ENCODE peak calls at places on chromosomes 12 and 14, in nine cellular contexts. T is ovary; P is ACHN; A is Right ventricle myocardium superior; Q is GM23248; U is activated T-cell treated with anti-CD3 and anti-CD28 coated beads, Interleukin-2, amount 50 U/mL, for 24 hours; D is anterior cingulate cortex; V is LoVo; B is GM20000. W is an unnamed sample.

GRCh38 chr14:47541652-47542051 is 133.8 kb downstream of the MDGA2 start:
- DNase-seq in T (no peak), P (no peak), A (no peak), Q (no peak), U (no peak), D (no peak), V (no peak), B (no peak), W (no peak)

GRCh38 chr12:30818562-30818961 is 63.8 kb upstream of the CAPRIN2 start:
- DNase-seq in T (no peak), P (no peak), A (no peak), Q (no peak), U (no peak), D (no peak), V (no peak), B (no peak), W (no peak)

GRCh38 chr12:99390707-99391106 is 256.8 kb upstream of the GARIN6 start:
- DNase-seq in T (no peak), P (peak; percentile 56), A (no peak), Q (peak; percentile 42), U (no peak), D (no peak), V (no peak), B (peak; percentile 14), W (no peak)

GRCh38 chr12:27814851-27815591 is 35.0 kb upstream of the MANSC4 start:
- DNase-seq in T (no peak), P (no peak), A (no peak), Q (peak; percentile 17), U (no peak), D (no peak), V (peak; percentile 72), B (no peak), W (no peak)

GRCh38 chr12:119869720-119870119 is 7.4 kb downstream of the CIT start:
- DNase-seq in T (no peak), P (peak; percentile 43), A (no peak), Q (peak; percentile 97), U (no peak), D (no peak), V (peak; percentile 47), B (no peak), W (no peak)

GRCh38 chr12:54173066-54173726 is 15.6 kb downstream of the SMUG1 start:
- DNase-seq in T (peak; percentile 38), P (peak; percentile 54), A (peak; percentile 60), Q (peak; percentile 76), U (peak; percentile 55), D (no peak), V (peak; percentile 65), B (peak; percentile 63), W (peak; percentile 68)

GRCh38 chr12:116276433-116277216 is 868 bp downstream of the MED13L start:
- DNase-seq in T (peak; percentile 70), P (peak; percentile 79), A (peak; percentile 79), Q (peak; percentile 93), U (peak; percentile 74), D (peak; percentile 68), V (peak; percentile 64), B (peak; percentile 71), W (peak; percentile 62)

GRCh38 chr14:92568621-92569479 is 55.3 kb downstream of the RIN3 start:
- DNase-seq in T (no peak), P (no peak), A (peak; percentile 65), Q (no peak), U (no peak), D (no peak), V (no peak), B (peak; percentile 64), W (no peak)

GRCh38 chr12:132545955-132546354 is 56.0 kb downstream of the FBRSL1 start:
- DNase-seq in T (no peak), P (no peak), A (no peak), Q (no peak), U (no peak), D (no peak), V (no peak), B (no peak), W (no peak)

GRCh38 chr14:55546212-55546874 is 33.7 kb upstream of the KTN1 start:
- DNase-seq in T (no peak), P (no peak), A (no peak), Q (no peak), U (no peak), D (no peak), V (no peak), B (no peak), W (no peak)

GRCh38 chr12:11228268-11228879 is 41.1 kb downstream of the PRB3 start:
- DNase-seq in T (no peak), P (peak; percentile 64), A (no peak), Q (peak; percentile 65), U (no peak), D (no peak), V (peak; percentile 47), B (peak; percentile 42), W (no peak)

GRCh38 chr14:75831971-75832370 is 149.8 kb downstream of the TGFB3 start:
- DNase-seq in T (peak; percentile 34), P (no peak), A (no peak), Q (peak; percentile 71), U (no peak), D (no peak), V (no peak), B (no peak), W (no peak)

GRCh38 chr12:94676011-94676709 is 25.8 kb upstream of the TMCC3 start:
- DNase-seq in T (peak; percentile 30), P (no peak), A (peak; percentile 60), Q (no peak), U (no peak), D (no peak), V (no peak), B (peak; percentile 72), W (no peak)

GRCh38 chr14:99531221-99532096 is 50.2 kb downstream of the CCNK start:
- DNase-seq in T (no peak), P (no peak), A (no peak), Q (peak; percentile 71), U (no peak), D (no peak), V (no peak), B (no peak), W (peak; percentile 67)

GRCh38 chr12:124915249-124916236 is 1.1 kb upstream of the UBC start:
- DNase-seq in T (no peak), P (peak; percentile 71), A (peak; percentile 73), Q (peak; percentile 79), U (no peak), D (no peak), V (peak; percentile 67), B (no peak), W (peak; percentile 37)

GRCh38 chr14:64467131-64467530 is 1.8 kb downstream of the AKAP5 start:
- DNase-seq in T (no peak), P (no peak), A (no peak), Q (no peak), U (no peak), D (no peak), V (no peak), B (no peak), W (no peak)

GRCh38 chr14:99174081-99174851 is 97.7 kb downstream of the BCL11B start:
- DNase-seq in T (no peak), P (no peak), A (no peak), Q (no peak), U (no peak), D (no peak), V (no peak), B (no peak), W (no peak)

GRCh38 chr12:39919790-39920189 is 186.1 kb downstream of the SLC2A13 start:
- DNase-seq in T (no peak), P (no peak), A (no peak), Q (no peak), U (no peak), D (no peak), V (no peak), B (no peak), W (no peak)

GRCh38 chr12:75724913-75725312 is 213.5 kb upstream of the KRR1 start:
- DNase-seq in T (no peak), P (peak; percentile 83), A (no peak), Q (peak; percentile 71), U (no peak), D (no peak), V (peak; percentile 63), B (no peak), W (no peak)

GRCh38 chr12:52643233-52644077 is 8.6 kb downstream of the KRT2 start:
- DNase-seq in T (no peak), P (no peak), A (no peak), Q (no peak), U (no peak), D (no peak), V (no peak), B (no peak), W (no peak)

GRCh38 chr12:123391546-123392343 is 7.8 kb downstream of the KMT5A start:
- DNase-seq in T (no peak), P (no peak), A (no peak), Q (peak; percentile 45), U (no peak), D (no peak), V (no peak), B (no peak), W (no peak)

GRCh38 chr14:105773584-105773983 is 247.2 kb downstream of the TMEM121 start:
- DNase-seq in T (no peak), P (no peak), A (no peak), Q (no peak), U (no peak), D (no peak), V (no peak), B (no peak), W (no peak)

GRCh38 chr12:83477706-83478105 is 791.0 kb downstream of the TMTC2 start:
- DNase-seq in T (no peak), P (no peak), A (no peak), Q (no peak), U (no peak), D (no peak), V (no peak), B (no peak), W (no peak)

GRCh38 chr12:117091758-117092510 is 7.3 kb downstream of the TESC start:
- DNase-seq in T (no peak), P (no peak), A (no peak), Q (no peak), U (no peak), D (no peak), V (no peak), B (no peak), W (no peak)

GRCh38 chr12:40192704-40193255 is 32.0 kb upstream of the LRRK2 start:
- DNase-seq in T (no peak), P (no peak), A (no peak), Q (no peak), U (no peak), D (no peak), V (no peak), B (peak; percentile 42), W (no peak)

GRCh38 chr14:38867561-38868150 is 235.4 kb downstream of the SEC23A start:
- DNase-seq in T (peak; percentile 26), P (peak; percentile 64), A (peak; percentile 44), Q (peak; percentile 84), U (peak; percentile 38), D (peak; percentile 39), V (peak; percentile 75), B (peak; percentile 39), W (peak; percentile 16)

GRCh38 chr14:99517046-99517642 is 35.9 kb downstream of the CCNK start:
- DNase-seq in T (no peak), P (no peak), A (no peak), Q (no peak), U (no peak), D (no peak), V (no peak), B (no peak), W (no peak)

GRCh38 chr12:7142057-7142644 is 12.0 kb downstream of the CLSTN3 start:
- DNase-seq in T (no peak), P (peak; percentile 70), A (peak; percentile 56), Q (peak; percentile 75), U (peak; percentile 69), D (no peak), V (peak; percentile 12), B (peak; percentile 43), W (no peak)